ENCODE peak calls at places on chromosomes 2 and 18, in six cellular contexts. R is Peyer's patch; W is hippocampal formation; T is DMS153; I is cardiac muscle cell; Z is activated effector memory CD4-positive, alpha-beta T cell treated with Interleukin-2 at 50 U/mL for 16 hours. Q is an unnamed sample.

GRCh38 chr2:118803012-118803411 is 44.4 kb downstream of the EN1 start:
- DNase-seq in T (no peak), Z (no peak), I (peak), W (no peak), R (no peak), Q (no peak)

GRCh38 chr2:128776461-128776971 is 457.8 kb upstream of the HS6ST1 start:
- DNase-seq in T (no peak), W (no peak), R (peak), Z (no peak), I (no peak), Q (no peak)

GRCh38 chr2:131419447-131419846 is 55.5 kb upstream of the RAB6D start:
- DNase-seq in T (no peak), Z (no peak), W (no peak), R (no peak), I (peak), Q (no peak)

GRCh38 chr2:47054867-47055266 is 100.2 kb downstream of the STPG4 start:
- DNase-seq in I (no peak), Z (no peak), R (no peak), W (no peak), T (no peak), Q (no peak)

GRCh38 chr2:74391209-74391579 is 11.1 kb upstream of the DCTN1 start:
- DNase-seq in W (no peak), I (peak), R (no peak), T (no peak), Z (no peak), Q (no peak)

GRCh38 chr2:241228081-241228859 is 39.8 kb downstream of the ANO7 start:
- DNase-seq in W (no peak), T (no peak), I (no peak), R (no peak), Z (no peak), Q (no peak)

GRCh38 chr18:48743046-48743445 is 204.2 kb downstream of the CTIF start:
- DNase-seq in T (no peak), I (peak), R (peak), W (no peak), Z (no peak), Q (no peak)

GRCh38 chr2:218393750-218394290 is 5.8 kb upstream of the CTDSP1 start:
- DNase-seq in I (no peak), Z (no peak), R (no peak), W (no peak), T (no peak), Q (no peak)